ENCODE peak calls at places on chromosomes 5 and 9, in six cellular contexts. L is renal cortical epithelial cell; J is mucosa of gallbladder; O is lung microvascular endothelial cell; S is activated T-helper 1 cell treated with anti-CD3 and anti-CD28 coated beads, Interleukin-2, amount 50 U/mL, for 16 hours; I is amniotic stem cell. K is an unnamed sample.
A peak's percentile ranks its signal among the peaks of the same experiment; 100 is the strongest.

GRCh38 chr9:87887661-87888480 is 5.2 kb downstream of the SPATA31E1 start:
- DNase-seq in L (no peak), J (no peak), O (no peak), S (no peak), I (no peak), K (no peak)

GRCh38 chr5:111755264-111755941 is 1.6 kb downstream of the NREP start:
- DNase-seq in L (no peak), J (no peak), O (peak; percentile 19), S (no peak), I (no peak), K (no peak)

GRCh38 chr9:19788152-19788551 is 685 bp downstream of the SLC24A2 start:
- DNase-seq in L (no peak), J (no peak), O (no peak), S (no peak), I (no peak), K (no peak)

GRCh38 chr5:123514615-123515355 is 2.8 kb downstream of the CSNK1G3 start:
- DNase-seq in L (no peak), J (no peak), O (no peak), S (no peak), I (no peak), K (no peak)

GRCh38 chr5:113371788-113372196 is 63.0 kb downstream of the TSSK1B start:
- DNase-seq in L (no peak), J (no peak), O (peak; percentile 84), S (no peak), I (no peak), K (peak; percentile 90)

GRCh38 chr9:4117835-4118610 is 181.8 kb downstream of the GLIS3 start:
- DNase-seq in L (no peak), J (no peak), O (no peak), S (peak; percentile 7), I (no peak), K (no peak)

GRCh38 chr5:59757442-59757841 is 136.1 kb downstream of the PDE4D start:
- DNase-seq in L (peak; percentile 85), J (no peak), O (peak; percentile 47), S (no peak), I (no peak), K (peak; percentile 55)

GRCh38 chr5:19630875-19631274 is 357.1 kb downstream of the CDH18 start:
- DNase-seq in L (no peak), J (no peak), O (no peak), S (no peak), I (no peak), K (no peak)

GRCh38 chr9:129133067-129133466 is 21.9 kb downstream of the PTPA start:
- DNase-seq in L (no peak), J (no peak), O (no peak), S (no peak), I (no peak), K (no peak)

GRCh38 chr5:144484124-144484897 is 313.6 kb downstream of the KCTD16 start:
- DNase-seq in L (peak; percentile 93), J (no peak), O (peak; percentile 60), S (no peak), I (peak; percentile 28), K (peak; percentile 24)

GRCh38 chr9:109194157-109194556 is 27.1 kb upstream of the FRRS1L start:
- DNase-seq in L (no peak), J (no peak), O (no peak), S (no peak), I (no peak), K (no peak)

GRCh38 chr5:14050821-14051220 is 92.3 kb upstream of the TRIO start:
- DNase-seq in L (no peak), J (no peak), O (no peak), S (no peak), I (no peak), K (no peak)

GRCh38 chr9:23291001-23291400 is 535.0 kb downstream of the ELAVL2 start:
- DNase-seq in L (no peak), J (no peak), O (no peak), S (no peak), I (no peak), K (no peak)

GRCh38 chr5:39619161-39619818 is 194.5 kb upstream of the DAB2 start:
- DNase-seq in L (peak; percentile 30), J (no peak), O (no peak), S (no peak), I (no peak), K (no peak)

GRCh38 chr5:88713818-88714217 is 169.2 kb downstream of the MEF2C start:
- DNase-seq in L (no peak), J (no peak), O (no peak), S (no peak), I (no peak), K (no peak)

GRCh38 chr5:139960723-139961383 is 82.2 kb downstream of the NRG2 start:
- DNase-seq in L (no peak), J (peak; percentile 3), O (no peak), S (no peak), I (no peak), K (no peak)

GRCh38 chr5:171483453-171484177 is 64.2 kb downstream of the FGF18 start:
- DNase-seq in L (no peak), J (peak; percentile 65), O (no peak), S (no peak), I (no peak), K (no peak)

GRCh38 chr9:7238244-7238637 is 480.5 kb downstream of the KDM4C start:
- DNase-seq in L (no peak), J (no peak), O (no peak), S (no peak), I (no peak), K (no peak)

GRCh38 chr5:138937392-138938387 is 62.6 kb upstream of the LRRTM2 start:
- DNase-seq in L (no peak), J (no peak), O (no peak), S (no peak), I (no peak), K (no peak)

GRCh38 chr9:24672336-24672735 is 126.6 kb upstream of the IZUMO3 start:
- DNase-seq in L (no peak), J (no peak), O (no peak), S (no peak), I (no peak), K (no peak)

GRCh38 chr9:4864698-4865097 is 72.0 kb downstream of the RCL1 start:
- DNase-seq in L (no peak), J (no peak), O (no peak), S (no peak), I (no peak), K (no peak)

GRCh38 chr9:112618385-112619001 is 99.4 kb downstream of the INIP start:
- DNase-seq in L (no peak), J (no peak), O (no peak), S (no peak), I (no peak), K (no peak)

GRCh38 chr9:21883642-21884041 is 81.2 kb downstream of the MTAP start:
- DNase-seq in L (no peak), J (no peak), O (no peak), S (no peak), I (no peak), K (no peak)

GRCh38 chr5:580436-580835 is 31.7 kb upstream of the CEP72 start:
- DNase-seq in L (no peak), J (no peak), O (no peak), S (no peak), I (no peak), K (no peak)

GRCh38 chr5:92927291-92927778 is 653.7 kb downstream of the NR2F1-AS1 start:
- DNase-seq in L (peak; percentile 72), J (peak; percentile 62), O (peak; percentile 8), S (no peak), I (no peak), K (peak; percentile 82)

GRCh38 chr9:36456480-36457115 is 56.5 kb upstream of the RNF38 start:
- DNase-seq in L (no peak), J (no peak), O (peak; percentile 23), S (no peak), I (no peak), K (peak; percentile 53)

GRCh38 chr9:70924905-70925547 is 196.4 kb downstream of the TRPM3 start:
- DNase-seq in L (peak; percentile 79), J (peak; percentile 31), O (peak; percentile 81), S (no peak), I (peak; percentile 74), K (peak; percentile 88)